ENCODE peak calls at places on chromosomes 4 and X, in nine cellular contexts. K is MM.1S, I is colonic mucosa, J is transverse colon, Q is pancreas, D is fibroblast of mammary gland, S is neural progenitor cell, N is kidney, E is AG10803. F is an unnamed sample.

GRCh38 chr4:140351778-140352177 is 21.7 kb upstream of the SCOC start:
- DNase-seq in K (no peak), I (no peak), J (no peak), Q (no peak), D (no peak), S (no peak), N (no peak), E (no peak), F (no peak)

GRCh38 chrX:39309018-39309620 is 507.9 kb downstream of the MID1IP1 start:
- DNase-seq in K (no peak), I (no peak), J (no peak), Q (no peak), D (peak), S (no peak), N (no peak), E (peak), F (no peak)

GRCh38 chr4:52604215-52604614 is 54.9 kb downstream of the USP46 start:
- DNase-seq in K (no peak), I (no peak), J (no peak), Q (no peak), D (no peak), S (no peak), N (no peak), E (no peak), F (peak)

GRCh38 chr4:70722199-70722791 is 531 bp downstream of the RUFY3 start:
- DNase-seq in K (no peak), I (no peak), J (no peak), Q (no peak), D (peak), S (no peak), N (no peak), E (peak), F (no peak)

GRCh38 chrX:56728321-56728720 is 722 bp upstream of the NBDY start:
- DNase-seq in K (peak), I (no peak), J (no peak), Q (no peak), D (peak), S (no peak), N (no peak), E (no peak), F (no peak)

GRCh38 chr4:121449416-121449815 is 68.6 kb upstream of the QRFPR start:
- DNase-seq in K (no peak), I (no peak), J (no peak), Q (no peak), D (no peak), S (no peak), N (no peak), E (no peak), F (no peak)

GRCh38 chrX:153063315-153063714 is 7.0 kb downstream of the PNMA3 start:
- DNase-seq in K (no peak), I (no peak), J (no peak), Q (no peak), D (peak), S (no peak), N (no peak), E (peak), F (no peak)

GRCh38 chr4:175394213-175394612 is 417.9 kb downstream of the GPM6A start:
- DNase-seq in K (no peak), I (no peak), J (no peak), Q (no peak), D (no peak), S (no peak), N (no peak), E (no peak), F (no peak)

GRCh38 chr4:77240469-77241066 is 83.6 kb downstream of the CCNG2 start:
- DNase-seq in K (peak), I (peak), J (peak), Q (peak), D (peak), S (peak), N (peak), E (peak), F (peak)

GRCh38 chr4:110135523-110135922 is 62.9 kb downstream of the ELOVL6 start:
- DNase-seq in K (no peak), I (no peak), J (no peak), Q (no peak), D (peak), S (peak), N (no peak), E (no peak), F (no peak)

GRCh38 chrX:33183366-33183765 is 28.0 kb downstream of the DMD start:
- DNase-seq in K (peak), I (peak), J (no peak), Q (peak), D (peak), S (no peak), N (peak), E (no peak), F (no peak)

GRCh38 chr4:168784786-168785461 is 225.1 kb downstream of the CBR4 start:
- DNase-seq in K (no peak), I (no peak), J (no peak), Q (peak), D (no peak), S (peak), N (no peak), E (peak), F (no peak)

GRCh38 chr4:123077330-123077729 is 154.9 kb upstream of the NUDT6 start:
- DNase-seq in K (no peak), I (no peak), J (no peak), Q (no peak), D (no peak), S (no peak), N (no peak), E (no peak), F (no peak)

GRCh38 chr4:155889946-155890345 is 13.6 kb upstream of the TDO2 start:
- DNase-seq in K (no peak), I (no peak), J (no peak), Q (no peak), D (no peak), S (no peak), N (no peak), E (peak), F (no peak)

GRCh38 chrX:7147978-7148824 is at the start of gene PUDP:
- DNase-seq in K (peak), I (peak), J (peak), Q (peak), D (peak), S (peak), N (peak), E (peak), F (no peak)

GRCh38 chrX:41313419-41313818 is 20.5 kb upstream of the DDX3X start:
- DNase-seq in K (no peak), I (no peak), J (no peak), Q (no peak), D (peak), S (no peak), N (no peak), E (peak), F (no peak)

GRCh38 chrX:131216828-131217227 is 72.3 kb downstream of the IGSF1 start:
- DNase-seq in K (no peak), I (no peak), J (no peak), Q (no peak), D (no peak), S (no peak), N (no peak), E (no peak), F (no peak)

GRCh38 chr4:54802336-54802735 is 144.6 kb downstream of the KIT start:
- DNase-seq in K (no peak), I (no peak), J (no peak), Q (no peak), D (peak), S (no peak), N (no peak), E (peak), F (no peak)

GRCh38 chr4:89109841-89110540 is 1.3 kb upstream of the TIGD2 start:
- DNase-seq in K (no peak), I (no peak), J (no peak), Q (peak), D (no peak), S (peak), N (no peak), E (no peak), F (no peak)
- H3K4me3 ChIP-seq in K (peak), I (peak), J (peak), Q (peak), D (no peak), S (peak), N (peak), E (no peak), F (peak)

GRCh38 chrX:155143959-155144548 is 72.2 kb upstream of the VBP1 start:
- DNase-seq in K (peak), I (no peak), J (no peak), Q (no peak), D (no peak), S (no peak), N (no peak), E (no peak), F (no peak)

GRCh38 chrX:155144926-155145325 is 71.3 kb upstream of the VBP1 start:
- DNase-seq in K (no peak), I (no peak), J (no peak), Q (no peak), D (no peak), S (no peak), N (no peak), E (no peak), F (no peak)

DNA sequence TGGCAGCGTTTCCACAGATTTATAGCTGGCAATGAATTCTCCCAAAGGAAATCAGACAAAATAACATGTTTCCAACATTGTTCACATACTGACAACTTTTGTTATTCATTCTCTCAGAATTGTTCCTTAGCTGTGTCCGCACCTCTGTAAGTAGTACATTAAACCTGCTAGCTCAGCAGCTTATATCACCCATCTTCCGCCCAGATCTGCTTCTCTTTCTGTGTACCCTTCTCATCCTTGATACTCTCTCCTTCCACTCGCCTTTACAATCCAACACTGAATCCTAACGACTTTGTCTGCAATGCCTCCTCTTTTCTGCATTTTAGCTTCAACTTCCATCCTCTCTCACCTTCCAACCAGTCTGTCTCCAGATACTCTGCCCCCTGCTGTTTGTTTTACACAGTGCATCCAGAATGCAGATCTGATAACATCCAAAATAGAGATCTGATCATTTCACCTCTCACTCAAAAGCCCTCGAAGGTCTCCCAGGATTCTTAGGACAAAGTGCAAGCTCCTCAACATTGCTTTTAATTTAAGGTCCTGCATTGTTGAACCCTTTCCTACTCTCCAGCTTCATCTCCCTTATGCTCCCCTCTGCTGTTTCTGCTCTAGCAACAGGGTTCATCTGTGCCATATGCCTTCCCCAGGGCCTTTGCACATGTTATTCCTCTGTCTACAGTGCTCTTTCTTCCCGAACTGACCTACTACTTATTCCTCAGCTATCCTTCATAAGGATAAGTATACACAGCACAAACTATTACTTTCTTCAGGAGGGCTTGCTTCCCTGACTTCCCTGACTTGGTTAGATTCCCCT is 67.3 kb upstream of the VBP1 start:
- DNase-seq in K (no peak), I (peak), J (peak), Q (no peak), D (peak), S (peak), N (no peak), E (peak), F (no peak)
- TF ChIP-seq CTCF in K (peak), I (no peak), J (peak), Q (peak), D (peak), S (peak), N (peak), E (peak), F (peak)

GRCh38 chr4:15756361-15756861 is 21.7 kb upstream of the CD38 start:
- DNase-seq in K (peak), I (peak), J (peak), Q (no peak), D (peak), S (no peak), N (no peak), E (no peak), F (no peak)

GRCh38 chr4:15757084-15757483 is 21.0 kb upstream of the CD38 start:
- DNase-seq in K (peak), I (no peak), J (no peak), Q (no peak), D (no peak), S (no peak), N (no peak), E (no peak), F (no peak)

GRCh38 chr4:15754323-15754722 is 23.8 kb upstream of the CD38 start:
- DNase-seq in K (peak), I (no peak), J (no peak), Q (no peak), D (no peak), S (no peak), N (no peak), E (no peak), F (no peak)

GRCh38 chr4:15755321-15755750 is 22.8 kb upstream of the CD38 start:
- DNase-seq in K (peak), I (no peak), J (no peak), Q (no peak), D (peak), S (no peak), N (no peak), E (peak), F (no peak)

DNA sequence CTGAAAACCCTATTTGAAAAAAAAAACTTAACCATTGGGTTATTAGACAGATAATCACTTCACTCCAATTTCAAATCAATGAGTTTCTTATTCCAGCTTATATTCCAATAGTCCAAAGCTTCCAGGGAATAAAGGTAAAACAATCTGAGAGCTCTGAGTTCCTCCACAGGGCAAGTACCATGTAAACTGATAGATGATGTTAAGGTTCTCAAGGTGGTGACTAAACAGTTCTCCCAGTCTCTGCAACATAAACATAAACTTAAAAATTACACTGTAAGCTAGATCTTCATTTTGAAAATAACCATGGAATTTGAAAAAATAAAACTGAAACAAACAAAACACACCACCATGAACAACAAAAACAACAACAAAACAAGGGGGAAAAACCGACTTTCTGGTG is 22.3 kb upstream of the CD38 start:
- DNase-seq in K (peak), I (no peak), J (no peak), Q (no peak), D (no peak), S (no peak), N (no peak), E (no peak), F (no peak)
- H3K4me3 ChIP-seq in K (peak), I (no peak), J (no peak), Q (no peak), D (no peak), S (no peak), N (no peak), E (no peak), F (no peak)

DNA sequence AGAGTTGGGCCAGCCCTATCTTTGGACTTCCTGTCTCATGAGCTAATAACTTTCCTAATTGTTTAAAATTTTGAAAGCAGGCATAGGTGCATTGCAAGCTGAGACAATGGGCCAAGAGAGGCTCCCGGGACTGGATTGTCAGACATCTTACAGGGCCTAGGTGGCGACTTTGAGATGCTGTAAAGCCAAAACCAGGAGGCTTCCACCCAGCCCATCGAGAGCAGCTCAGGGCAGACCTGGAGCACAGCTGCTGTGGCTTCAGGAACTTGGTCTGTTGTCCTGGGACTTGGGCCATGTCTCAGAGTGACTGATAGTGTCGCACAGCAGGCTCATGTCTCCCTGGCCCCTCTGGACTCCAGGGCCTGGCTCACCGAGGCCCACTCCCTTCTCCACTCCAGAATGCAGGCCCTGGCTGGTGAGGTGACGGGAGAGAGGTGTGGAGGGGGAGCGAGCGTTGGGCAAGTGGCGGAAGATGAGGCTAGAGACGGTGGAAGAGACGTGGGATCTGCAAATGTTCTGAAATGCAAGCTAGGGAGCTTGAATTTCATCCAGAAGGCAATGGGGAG is 24.1 kb upstream of the MTM1 start:
- DNase-seq in K (peak), I (peak), J (peak), Q (no peak), D (no peak), S (peak), N (no peak), E (no peak), F (no peak)
- TF ChIP-seq CTCF in K (peak), I (no peak), J (no peak), Q (no peak), D (no peak), S (peak), N (no peak), E (no peak), F (no peak)

DNA sequence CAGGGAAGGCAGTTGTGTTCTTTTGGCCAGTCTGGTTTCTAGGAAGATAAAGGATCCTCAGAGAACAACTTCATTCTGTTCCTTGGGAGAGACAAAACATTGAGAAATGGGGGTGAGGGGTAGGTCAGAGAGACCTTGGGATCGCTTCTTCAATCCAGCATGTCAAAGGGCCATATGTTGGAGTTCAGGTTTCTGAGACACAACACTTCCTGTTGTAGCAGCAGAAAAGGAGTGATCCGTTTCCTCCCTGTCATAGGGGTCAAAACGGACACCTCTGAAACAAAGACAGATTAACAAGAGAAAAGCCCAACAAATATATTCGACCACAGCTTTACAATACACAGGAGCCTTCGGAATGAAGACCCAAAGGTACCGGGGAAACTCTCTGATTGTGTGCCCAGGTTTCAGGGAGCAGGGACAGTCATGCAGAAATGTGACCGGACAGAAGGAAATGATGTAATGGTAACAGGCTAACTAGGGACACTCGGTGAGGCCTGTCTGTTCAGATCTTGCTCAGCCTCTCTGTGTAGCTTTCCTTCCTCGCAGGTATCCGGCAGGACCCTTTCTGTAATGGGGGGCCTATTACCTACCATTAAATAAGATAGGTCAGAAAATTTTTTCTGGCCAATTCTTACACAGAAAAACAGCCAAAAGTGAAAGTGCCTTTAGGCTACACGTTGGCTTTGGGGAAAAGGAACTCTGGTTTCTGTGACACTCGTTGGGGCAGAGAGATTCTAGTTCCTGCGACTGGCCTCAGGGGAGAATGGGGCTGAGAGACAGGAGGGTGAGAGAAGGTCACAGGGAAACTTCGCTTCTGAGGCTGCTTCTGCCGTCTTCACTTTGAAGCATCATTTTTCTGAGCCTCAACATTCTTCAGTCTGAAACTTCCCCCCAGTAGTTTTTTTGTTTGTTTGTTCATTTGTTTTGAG is 103.2 kb upstream of the TLR3 start:
- DNase-seq in K (peak), I (no peak), J (no peak), Q (no peak), D (no peak), S (no peak), N (no peak), E (no peak), F (no peak)
- H3K4me3 ChIP-seq in K (no peak), I (no peak), J (no peak), Q (no peak), D (no peak), S (no peak), N (no peak), E (no peak), F (no peak)

GRCh38 chrX:129823523-129823922 is 20.2 kb downstream of the ZDHHC9 start:
- DNase-seq in K (peak), I (no peak), J (no peak), Q (no peak), D (no peak), S (no peak), N (no peak), E (no peak), F (no peak)
- TF ChIP-seq CTCF in K (no peak), I (no peak), J (no peak), Q (no peak), D (no peak), S (no peak), N (no peak), E (no peak), F (no peak)

GRCh38 chr4:182263562-182263961 is 20.4 kb downstream of the TENM3 start:
- DNase-seq in K (no peak), I (no peak), J (no peak), Q (no peak), D (no peak), S (no peak), N (no peak), E (no peak), F (no peak)
- H3K4me3 ChIP-seq in K (no peak), I (no peak), J (no peak), Q (no peak), D (no peak), S (no peak), N (no peak), E (no peak), F (peak)

GRCh38 chrX:81414630-81415029 is 212.7 kb downstream of the SH3BGRL start:
- DNase-seq in K (no peak), I (no peak), J (no peak), Q (no peak), D (peak), S (no peak), N (no peak), E (peak), F (no peak)
- TF ChIP-seq CTCF in K (peak), I (no peak), J (no peak), Q (no peak), D (no peak), S (no peak), N (no peak), E (peak), F (no peak)

F was measured in LNCaP clone FGC.